ENCODE peak calls at places on chromosomes 12 and 14, in four cellular contexts. E, B, J and S are unnamed samples.

GRCh38 chr12:90809941-90810340 is 145.0 kb downstream of the CCER1 start:
- DNase-seq in B (no peak), J (no peak), E (no peak), S (no peak)

GRCh38 chr12:75389061-75389460 is 1.8 kb upstream of the GLIPR1L2 start:
- DNase-seq in E (no peak), J (no peak), B (no peak), S (no peak)

GRCh38 chr14:41817626-41818025 is 210.9 kb downstream of the LRFN5 start:
- DNase-seq in B (no peak), J (no peak), E (no peak), S (no peak)

GRCh38 chr12:86456241-86456640 is 200.1 kb upstream of the MGAT4C start:
- DNase-seq in E (no peak), J (no peak), B (no peak), S (no peak)

GRCh38 chr12:106594447-106594846 is 11.6 kb downstream of the RFX4 start:
- DNase-seq in J (no peak), B (peak; percentile 57), E (no peak), S (no peak)

GRCh38 chr12:5505116-5505515 is 73.2 kb downstream of the NTF3 start:
- DNase-seq in E (no peak), B (no peak), J (no peak), S (no peak)

GRCh38 chr14:50232276-50232642 is 881 bp upstream of the SOS2 start:
- DNase-seq in B (no peak), E (no peak), J (no peak), S (no peak)

GRCh38 chr14:74933925-74934435 is 10.9 kb upstream of the RPS6KL1 start:
- DNase-seq in B (no peak), E (no peak), J (no peak), S (no peak)

GRCh38 chr12:128976120-128976519 is 122.8 kb downstream of the GLT1D1 start:
- DNase-seq in E (no peak), B (no peak), J (no peak), S (peak; percentile 65)

GRCh38 chr12:93991882-93992415 is 156.4 kb upstream of the PLXNC1 start:
- DNase-seq in J (no peak), B (no peak), E (no peak), S (no peak)

GRCh38 chr12:75656650-75657049 is 145.2 kb upstream of the KRR1 start:
- DNase-seq in E (no peak), J (no peak), B (no peak), S (no peak)

GRCh38 chr12:100554608-100555077 is 18.8 kb upstream of the GAS2L3 start:
- DNase-seq in J (no peak), B (no peak), E (no peak), S (no peak)

GRCh38 chr14:56795284-56795622 is 15.0 kb downstream of the OTX2 start:
- DNase-seq in J (no peak), E (no peak), B (no peak), S (no peak)

GRCh38 chr12:642633-643477 is 20.4 kb downstream of the NINJ2 start:
- DNase-seq in B (peak; percentile 96), J (peak; percentile 93), E (peak; percentile 82), S (peak; percentile 84)

GRCh38 chr12:45289245-45290217 is 73.6 kb downstream of the ANO6 start:
- DNase-seq in B (no peak), E (no peak), J (no peak), S (no peak)

GRCh38 chr14:21070610-21071224 is 613 bp downstream of the ARHGEF40 start:
- DNase-seq in E (peak; percentile 59), B (peak; percentile 81), J (peak; percentile 58), S (peak; percentile 74)

GRCh38 chr12:2613674-2614073 is 181.1 kb upstream of the FKBP4 start:
- DNase-seq in B (no peak), E (no peak), J (no peak), S (no peak)

GRCh38 chr12:117127933-117128823 is 29.0 kb upstream of the TESC start:
- DNase-seq in J (no peak), B (no peak), E (no peak), S (no peak)

GRCh38 chr14:22251090-22251489 is 337.9 kb downstream of the DAD1 start:
- DNase-seq in B (no peak), J (no peak), E (no peak), S (no peak)

GRCh38 chr12:121933522-121934317 is 15.3 kb downstream of the CFAP251 start:
- DNase-seq in E (no peak), J (no peak), B (no peak), S (no peak)

GRCh38 chr14:66804141-66804540 is 296.2 kb downstream of the GPHN start:
- DNase-seq in J (no peak), B (no peak), E (no peak), S (no peak)

GRCh38 chr12:51329742-51330141 is 5.8 kb upstream of the BIN2 start:
- DNase-seq in E (no peak), B (no peak), J (no peak), S (no peak)

GRCh38 chr14:77059276-77059934 is 30.9 kb upstream of the IRF2BPL start:
- DNase-seq in E (no peak), J (no peak), B (no peak), S (no peak)

GRCh38 chr14:82778008-82778407 is 1244.4 kb upstream of the SEL1L start:
- DNase-seq in B (no peak), E (no peak), J (no peak), S (no peak)

GRCh38 chr12:128025856-128026255 is 241.1 kb upstream of the TMEM132C start:
- DNase-seq in E (no peak), J (peak; percentile 80), B (no peak), S (peak; percentile 73)

GRCh38 chr14:30559638-30560071 is 697 bp downstream of the G2E3 start:
- DNase-seq in B (no peak), E (no peak), J (no peak), S (no peak)

GRCh38 chr12:14521822-14522221 is 45.9 kb downstream of the PLBD1 start:
- DNase-seq in E (no peak), B (no peak), J (no peak), S (no peak)

GRCh38 chr12:67943295-67943892 is 45.9 kb upstream of the IFNG-AS1 start:
- DNase-seq in J (peak; percentile 88), E (no peak), B (no peak), S (peak; percentile 72)

GRCh38 chr12:94266390-94266789 is 118.0 kb downstream of the PLXNC1 start:
- DNase-seq in E (no peak), B (no peak), J (no peak), S (no peak)

GRCh38 chr12:75786071-75786470 is 245.5 kb downstream of the PHLDA1 start:
- DNase-seq in B (no peak), E (no peak), J (no peak), S (no peak)

GRCh38 chr14:103388664-103389063 is 3.4 kb downstream of the MARK3 start:
- DNase-seq in J (no peak), E (no peak), B (no peak), S (no peak)

GRCh38 chr14:75283162-75283883 is 4.7 kb downstream of the FOS start:
- DNase-seq in J (peak; percentile 86), B (no peak), E (no peak), S (peak; percentile 83)

DNA sequence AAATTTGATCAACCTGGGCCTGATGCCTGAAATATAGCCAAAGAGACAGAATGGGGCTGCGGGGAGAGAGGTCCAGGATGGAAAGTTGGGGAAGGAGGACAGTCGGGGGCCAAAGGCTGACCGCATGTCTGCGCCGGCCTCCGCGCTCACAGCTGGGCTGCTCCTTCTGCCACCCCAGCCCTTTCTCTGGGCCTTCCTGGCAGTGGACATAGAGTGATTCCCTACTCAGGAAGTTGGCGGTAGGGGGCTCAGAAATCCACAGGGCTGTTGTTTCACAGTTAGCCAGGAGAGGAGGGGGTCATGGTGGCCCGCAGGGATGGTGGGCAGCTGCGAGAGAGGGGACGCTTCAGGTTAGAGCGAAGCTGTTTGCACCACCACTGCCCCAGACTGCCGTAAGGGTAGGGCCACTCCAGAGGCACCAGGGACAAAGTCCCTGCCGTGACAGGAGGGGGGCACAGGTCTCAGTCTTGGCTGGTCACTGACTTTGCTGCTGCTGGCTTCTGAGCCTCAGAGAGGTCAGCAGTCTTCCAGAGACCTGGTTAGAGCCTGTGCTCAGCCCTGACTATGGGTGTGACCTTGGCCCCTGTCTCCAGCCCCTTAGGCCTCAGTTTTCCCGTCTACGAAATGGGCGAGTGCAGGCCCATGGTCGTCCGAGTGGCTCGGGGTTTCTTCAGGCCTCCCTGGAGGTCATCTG is 15.0 kb downstream of the MEG3 start:
- DNase-seq in B (peak; percentile 47), J (no peak), E (no peak), S (no peak)
- H3K4me1 ChIP-seq in B (no peaks in the 10 kb centered on the region), J (no peaks in the 10 kb centered on the region), E (no peaks in the 10 kb centered on the region), S (no peaks in the 10 kb centered on the region)

DNA sequence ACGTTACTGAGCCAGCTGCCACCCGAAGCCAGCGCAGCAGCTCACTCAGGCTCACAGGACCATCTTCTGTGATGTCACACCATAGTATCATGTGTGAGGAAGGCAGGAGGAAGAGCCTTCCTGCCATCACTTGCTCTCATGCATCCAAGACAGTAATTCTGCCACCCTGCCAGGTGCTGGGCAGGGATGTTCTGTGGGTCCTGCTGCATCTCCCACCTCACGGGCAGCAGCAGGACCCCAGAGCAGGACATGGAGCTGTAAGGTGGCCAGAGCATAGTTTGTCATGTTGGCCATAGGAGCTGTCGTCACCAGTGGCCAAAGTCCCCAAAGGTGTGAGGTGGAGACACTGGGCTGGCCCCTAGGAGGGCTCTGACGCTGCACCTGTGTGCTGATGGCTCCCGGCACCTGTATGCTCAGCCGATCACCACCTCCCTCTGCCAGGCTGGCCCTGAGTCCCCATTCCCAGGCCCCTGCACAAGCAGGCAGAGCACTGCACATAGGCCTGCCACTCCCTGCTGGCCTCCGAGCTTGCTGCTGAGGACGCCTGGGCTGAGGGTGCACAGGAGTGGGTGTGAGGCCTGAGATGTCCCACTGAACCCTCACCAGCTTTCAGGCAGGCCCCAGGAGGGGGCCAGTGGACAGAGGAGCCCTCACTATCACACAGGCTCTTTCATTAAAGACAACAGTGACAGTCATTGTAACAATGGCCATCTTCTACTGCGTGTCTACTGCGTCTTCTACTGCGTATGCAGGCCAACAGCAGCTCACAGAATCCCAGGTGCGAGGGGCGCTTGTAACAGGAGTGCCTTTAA is 71.7 kb downstream of the PRIMA1 start:
- DNase-seq in B (peak; percentile 46), J (no peak), E (no peak), S (no peak)
- TF ChIP-seq CTCF in B (no peak), J (no peak), E (no peak), S (no peak)

GRCh38 chr12:15728118-15728598 is 61.0 kb downstream of the EPS8 start:
- DNase-seq in B (no peak), E (no peak), J (no peak), S (no peak)
- H3K4me1 ChIP-seq in B (peaks cover 3% of the 10 kb centered on the region), E (peaks cover 13% of the 10 kb centered on the region), J (peaks cover 33% of the 10 kb centered on the region), S (no peaks in the 10 kb centered on the region)

GRCh38 chr14:23632461-23633159 is 3.6 kb upstream of the DHRS2 start:
- DNase-seq in E (no peak), J (no peak), B (no peak), S (no peak)

GRCh38 chr14:23630687-23631086 is 5.5 kb upstream of the DHRS2 start:
- DNase-seq in J (no peak), E (no peak), B (no peak), S (no peak)

GRCh38 chr14:23631234-23631633 is 4.9 kb upstream of the DHRS2 start:
- DNase-seq in E (no peak), J (no peak), B (no peak), S (no peak)

GRCh38 chr14:23631702-23632460 is 4.3 kb upstream of the DHRS2 start:
- DNase-seq in J (peak; percentile 81), E (peak; percentile 60), B (no peak), S (peak; percentile 82)

DNA sequence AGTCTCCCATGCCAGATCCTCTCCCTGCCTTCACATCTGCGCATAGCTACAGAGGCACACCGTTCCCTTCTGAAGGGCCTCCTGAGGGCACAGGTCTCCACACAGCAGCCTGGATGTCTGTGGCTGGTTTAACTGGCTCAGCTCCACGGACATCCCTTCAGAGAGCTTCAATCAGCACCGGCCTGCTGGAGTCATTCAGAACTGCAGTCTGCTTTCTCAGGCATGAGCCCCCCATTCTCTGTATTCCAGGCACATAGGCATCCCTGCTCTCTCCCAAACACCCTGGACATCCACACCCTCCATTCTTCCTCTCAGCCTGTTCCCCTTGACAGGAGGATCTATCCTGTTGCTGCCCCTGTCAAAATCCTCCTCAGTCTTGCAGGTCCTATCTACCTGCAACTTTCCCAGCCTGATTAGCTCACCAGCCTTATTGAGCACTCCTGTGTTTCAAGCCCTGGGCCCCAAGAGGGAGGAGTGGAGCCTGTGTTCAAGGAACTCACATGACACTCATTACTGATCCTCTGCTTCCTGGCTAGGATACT is 2.9 kb upstream of the DHRS2 start:
- DNase-seq in E (no peak), B (no peak), J (no peak), S (no peak)
- TF ChIP-seq CTCF in E (no peak), B (no peak), J (no peak), S (no peak)